ENCODE peak calls at places on chromosomes 3 and 15, in four cellular contexts. One of them, this sample, is unnamed.

GRCh38 chr15:83697716-83698115 is 43.8 kb downstream of the ADAMTSL3 start:
- DNase-seq in head of caudate nucleus: no peak
- DNase-seq in upper lobe of right lung: no peak
- DNase-seq in activated CD4-positive, alpha-beta T cell treated with anti-CD3 and anti-CD28 coated beads, Interleukin-2, amount 10 ng/mL, durations not matched to agents 7 days and 5 days: no peak
- DNase-seq in this sample: no peak

GRCh38 chr3:182133752-182134151 is 422.0 kb downstream of the SOX2 start:
- DNase-seq in head of caudate nucleus: no peak
- DNase-seq in upper lobe of right lung: no peak
- DNase-seq in activated CD4-positive, alpha-beta T cell treated with anti-CD3 and anti-CD28 coated beads, Interleukin-2, amount 10 ng/mL, durations not matched to agents 7 days and 5 days: no peak
- DNase-seq in this sample: no peak

GRCh38 chr15:79886119-79886518 is 10.7 kb downstream of the MTHFS start:
- DNase-seq in head of caudate nucleus: no peak
- DNase-seq in upper lobe of right lung: no peak
- DNase-seq in activated CD4-positive, alpha-beta T cell treated with anti-CD3 and anti-CD28 coated beads, Interleukin-2, amount 10 ng/mL, durations not matched to agents 7 days and 5 days: no peak
- DNase-seq in this sample: no peak

GRCh38 chr15:65421360-65422215 is 1.2 kb downstream of the IGDCC4 start:
- DNase-seq in head of caudate nucleus: peak
- DNase-seq in upper lobe of right lung: no peak
- DNase-seq in activated CD4-positive, alpha-beta T cell treated with anti-CD3 and anti-CD28 coated beads, Interleukin-2, amount 10 ng/mL, durations not matched to agents 7 days and 5 days: no peak
- DNase-seq in this sample: peak

GRCh38 chr3:75049581-75049980 is 435.1 kb upstream of the CNTN3 start:
- DNase-seq in head of caudate nucleus: no peak
- DNase-seq in upper lobe of right lung: no peak
- DNase-seq in activated CD4-positive, alpha-beta T cell treated with anti-CD3 and anti-CD28 coated beads, Interleukin-2, amount 10 ng/mL, durations not matched to agents 7 days and 5 days: no peak
- DNase-seq in this sample: no peak

GRCh38 chr3:53238881-53239280 is 16.9 kb downstream of the TKT start:
- DNase-seq in head of caudate nucleus: no peak
- DNase-seq in upper lobe of right lung: no peak
- DNase-seq in activated CD4-positive, alpha-beta T cell treated with anti-CD3 and anti-CD28 coated beads, Interleukin-2, amount 10 ng/mL, durations not matched to agents 7 days and 5 days: no peak
- DNase-seq in this sample: no peak

GRCh38 chr3:180870008-180870733 is 42.3 kb upstream of the FXR1 start:
- DNase-seq in head of caudate nucleus: no peak
- DNase-seq in upper lobe of right lung: peak
- DNase-seq in activated CD4-positive, alpha-beta T cell treated with anti-CD3 and anti-CD28 coated beads, Interleukin-2, amount 10 ng/mL, durations not matched to agents 7 days and 5 days: no peak
- DNase-seq in this sample: no peak

GRCh38 chr15:85515212-85515611 is 134.8 kb downstream of the AKAP13 start:
- DNase-seq in head of caudate nucleus: no peak
- DNase-seq in upper lobe of right lung: no peak
- DNase-seq in activated CD4-positive, alpha-beta T cell treated with anti-CD3 and anti-CD28 coated beads, Interleukin-2, amount 10 ng/mL, durations not matched to agents 7 days and 5 days: no peak
- DNase-seq in this sample: no peak

GRCh38 chr3:124860599-124860998 is 26.6 kb downstream of the ITGB5 start:
- DNase-seq in head of caudate nucleus: no peak
- DNase-seq in upper lobe of right lung: no peak
- DNase-seq in activated CD4-positive, alpha-beta T cell treated with anti-CD3 and anti-CD28 coated beads, Interleukin-2, amount 10 ng/mL, durations not matched to agents 7 days and 5 days: no peak
- DNase-seq in this sample: no peak

GRCh38 chr3:188594137-188594536 is 440.2 kb downstream of the LPP start:
- DNase-seq in head of caudate nucleus: no peak
- DNase-seq in upper lobe of right lung: no peak
- DNase-seq in activated CD4-positive, alpha-beta T cell treated with anti-CD3 and anti-CD28 coated beads, Interleukin-2, amount 10 ng/mL, durations not matched to agents 7 days and 5 days: no peak
- DNase-seq in this sample: no peak

GRCh38 chr15:73996939-73997338 is 2.4 kb downstream of the PML start:
- DNase-seq in head of caudate nucleus: no peak
- DNase-seq in upper lobe of right lung: no peak
- DNase-seq in activated CD4-positive, alpha-beta T cell treated with anti-CD3 and anti-CD28 coated beads, Interleukin-2, amount 10 ng/mL, durations not matched to agents 7 days and 5 days: peak
- DNase-seq in this sample: no peak

GRCh38 chr3:66520716-66521115 is 19.9 kb upstream of the LRIG1 start:
- DNase-seq in head of caudate nucleus: no peak
- DNase-seq in upper lobe of right lung: no peak
- DNase-seq in activated CD4-positive, alpha-beta T cell treated with anti-CD3 and anti-CD28 coated beads, Interleukin-2, amount 10 ng/mL, durations not matched to agents 7 days and 5 days: no peak
- DNase-seq in this sample: no peak

GRCh38 chr15:41891946-41892345 is 1.9 kb downstream of the SPTBN5 start:
- DNase-seq in head of caudate nucleus: no peak
- DNase-seq in upper lobe of right lung: no peak
- DNase-seq in activated CD4-positive, alpha-beta T cell treated with anti-CD3 and anti-CD28 coated beads, Interleukin-2, amount 10 ng/mL, durations not matched to agents 7 days and 5 days: no peak
- DNase-seq in this sample: no peak

GRCh38 chr3:39255503-39256325 is 24.1 kb downstream of the CX3CR1 start:
- DNase-seq in head of caudate nucleus: no peak
- DNase-seq in upper lobe of right lung: no peak
- DNase-seq in activated CD4-positive, alpha-beta T cell treated with anti-CD3 and anti-CD28 coated beads, Interleukin-2, amount 10 ng/mL, durations not matched to agents 7 days and 5 days: no peak
- DNase-seq in this sample: no peak

GRCh38 chr15:28184166-28184565 is 85.1 kb upstream of the OCA2 start:
- DNase-seq in head of caudate nucleus: no peak
- DNase-seq in upper lobe of right lung: no peak
- DNase-seq in activated CD4-positive, alpha-beta T cell treated with anti-CD3 and anti-CD28 coated beads, Interleukin-2, amount 10 ng/mL, durations not matched to agents 7 days and 5 days: no peak
- DNase-seq in this sample: no peak

This sample was measured in chondrocyte.